ENCODE peak calls at places on chromosomes 12 and 14, in eight cellular contexts. One of them, this sample, is unnamed.

GRCh38 chr14:64733321-64733720 is 29.1 kb downstream of the PLEKHG3 start:
- DNase-seq in WTC11: no peak
- DNase-seq in T follicular helper cell: no peak
- DNase-seq in kidney tubule cell: no peak
- DNase-seq in DMS153: no peak
- DNase-seq in EL: no peak
- DNase-seq in T-helper 2 cell: no peak
- DNase-seq in AG08395: no peak
- DNase-seq in this sample: no peak

GRCh38 chr12:83865431-83865830 is 1047.2 kb downstream of the SLC6A15 start:
- DNase-seq in WTC11: no peak
- DNase-seq in T follicular helper cell: no peak
- DNase-seq in kidney tubule cell: no peak
- DNase-seq in DMS153: no peak
- DNase-seq in EL: no peak
- DNase-seq in T-helper 2 cell: no peak
- DNase-seq in AG08395: no peak
- DNase-seq in this sample: no peak

GRCh38 chr12:51189790-51190355 is 16.9 kb upstream of the TFCP2 start:
- DNase-seq in WTC11: no peak
- DNase-seq in T follicular helper cell: no peak
- DNase-seq in kidney tubule cell: no peak
- DNase-seq in DMS153: no peak
- DNase-seq in EL: no peak
- DNase-seq in T-helper 2 cell: no peak
- DNase-seq in AG08395: no peak
- DNase-seq in this sample: no peak

GRCh38 chr14:50347521-50347920 is 35.4 kb downstream of the DMAC2L start:
- DNase-seq in WTC11: no peak
- DNase-seq in T follicular helper cell: no peak
- DNase-seq in kidney tubule cell: peak; percentile 73
- DNase-seq in DMS153: no peak
- DNase-seq in EL: peak; percentile 71
- DNase-seq in T-helper 2 cell: no peak
- DNase-seq in AG08395: peak; percentile 55
- DNase-seq in this sample: no peak

GRCh38 chr14:30608533-30609006 is 13.5 kb upstream of the SCFD1 start:
- DNase-seq in WTC11: no peak
- DNase-seq in T follicular helper cell: no peak
- DNase-seq in kidney tubule cell: peak; percentile 89
- DNase-seq in DMS153: peak; percentile 82
- DNase-seq in EL: peak; percentile 70
- DNase-seq in T-helper 2 cell: no peak
- DNase-seq in AG08395: no peak
- DNase-seq in this sample: no peak

GRCh38 chr12:18045446-18046001 is 44.5 kb downstream of the RERGL start:
- DNase-seq in WTC11: no peak
- DNase-seq in T follicular helper cell: no peak
- DNase-seq in kidney tubule cell: no peak
- DNase-seq in DMS153: no peak
- DNase-seq in EL: no peak
- DNase-seq in T-helper 2 cell: no peak
- DNase-seq in AG08395: no peak
- DNase-seq in this sample: no peak

GRCh38 chr12:79125358-79125757 is 260.8 kb downstream of the SYT1 start:
- DNase-seq in WTC11: no peak
- DNase-seq in T follicular helper cell: no peak
- DNase-seq in kidney tubule cell: no peak
- DNase-seq in DMS153: no peak
- DNase-seq in EL: no peak
- DNase-seq in T-helper 2 cell: no peak
- DNase-seq in AG08395: no peak
- DNase-seq in this sample: no peak

GRCh38 chr12:29256598-29256997 is 107.5 kb downstream of the FAR2 start:
- DNase-seq in WTC11: no peak
- DNase-seq in T follicular helper cell: no peak
- DNase-seq in kidney tubule cell: no peak
- DNase-seq in DMS153: no peak
- DNase-seq in EL: no peak
- DNase-seq in T-helper 2 cell: no peak
- DNase-seq in AG08395: no peak
- DNase-seq in this sample: no peak

GRCh38 chr12:120468271-120468845 is 1.2 kb downstream of the SRSF9 start:
- DNase-seq in WTC11: peak; percentile 33
- DNase-seq in T follicular helper cell: no peak
- DNase-seq in kidney tubule cell: peak; percentile 66
- DNase-seq in DMS153: no peak
- DNase-seq in EL: peak; percentile 65
- DNase-seq in T-helper 2 cell: peak; percentile 33
- DNase-seq in AG08395: peak; percentile 50
- DNase-seq in this sample: peak; percentile 62

GRCh38 chr12:92158711-92159534 is 13.3 kb upstream of the BTG1 start:
- DNase-seq in WTC11: no peak
- DNase-seq in T follicular helper cell: no peak
- DNase-seq in kidney tubule cell: no peak
- DNase-seq in DMS153: no peak
- DNase-seq in EL: no peak
- DNase-seq in T-helper 2 cell: no peak
- DNase-seq in AG08395: no peak
- DNase-seq in this sample: no peak

GRCh38 chr14:30971586-30971985 is 53.9 kb upstream of the AP4S1 start:
- DNase-seq in WTC11: no peak
- DNase-seq in T follicular helper cell: no peak
- DNase-seq in kidney tubule cell: no peak
- DNase-seq in DMS153: no peak
- DNase-seq in EL: no peak
- DNase-seq in T-helper 2 cell: no peak
- DNase-seq in AG08395: no peak
- DNase-seq in this sample: no peak

GRCh38 chr14:52043690-52044089 is 25.2 kb downstream of the NID2 start:
- DNase-seq in WTC11: peak; percentile 73
- DNase-seq in T follicular helper cell: peak; percentile 14
- DNase-seq in kidney tubule cell: peak; percentile 55
- DNase-seq in DMS153: peak; percentile 8
- DNase-seq in EL: peak; percentile 38
- DNase-seq in T-helper 2 cell: peak; percentile 38
- DNase-seq in AG08395: no peak
- DNase-seq in this sample: no peak

GRCh38 chr14:71408362-71409035 is 501.2 kb downstream of the PCNX1 start:
- DNase-seq in WTC11: no peak
- DNase-seq in T follicular helper cell: no peak
- DNase-seq in kidney tubule cell: no peak
- DNase-seq in DMS153: no peak
- DNase-seq in EL: peak; percentile 32
- DNase-seq in T-helper 2 cell: no peak
- DNase-seq in AG08395: no peak
- DNase-seq in this sample: no peak

GRCh38 chr14:103522649-103523582 is at the start of gene CKB:
- DNase-seq in WTC11: peak; percentile 78
- DNase-seq in T follicular helper cell: no peak
- DNase-seq in kidney tubule cell: peak; percentile 57
- DNase-seq in DMS153: peak; percentile 43
- DNase-seq in EL: peak; percentile 66
- DNase-seq in T-helper 2 cell: peak; percentile 44
- DNase-seq in AG08395: peak; percentile 85
- DNase-seq in this sample: peak; percentile 70

GRCh38 chr14:38839743-38840375 is 263.2 kb downstream of the SEC23A start:
- DNase-seq in WTC11: no peak
- DNase-seq in T follicular helper cell: no peak
- DNase-seq in kidney tubule cell: peak; percentile 2
- DNase-seq in DMS153: no peak
- DNase-seq in EL: peak; percentile 20
- DNase-seq in T-helper 2 cell: no peak
- DNase-seq in AG08395: no peak
- DNase-seq in this sample: no peak

GRCh38 chr12:51846911-51847829 is 1.3 kb downstream of the FIGNL2 start:
- DNase-seq in WTC11: peak; percentile 64
- DNase-seq in T follicular helper cell: no peak
- DNase-seq in kidney tubule cell: no peak
- DNase-seq in DMS153: no peak
- DNase-seq in EL: peak; percentile 41
- DNase-seq in T-helper 2 cell: no peak
- DNase-seq in AG08395: peak; percentile 49
- DNase-seq in this sample: no peak

GRCh38 chr12:108768591-108769500 is 37.5 kb upstream of the CORO1C start:
- DNase-seq in WTC11: peak; percentile 65
- DNase-seq in T follicular helper cell: no peak
- DNase-seq in kidney tubule cell: peak; percentile 39
- DNase-seq in DMS153: peak; percentile 30
- DNase-seq in EL: no peak
- DNase-seq in T-helper 2 cell: peak; percentile 22
- DNase-seq in AG08395: peak; percentile 17
- DNase-seq in this sample: peak; percentile 35

GRCh38 chr14:75885829-75886228 is 96.0 kb downstream of the TGFB3 start:
- DNase-seq in WTC11: no peak
- DNase-seq in T follicular helper cell: no peak
- DNase-seq in kidney tubule cell: peak; percentile 73
- DNase-seq in DMS153: no peak
- DNase-seq in EL: peak; percentile 82
- DNase-seq in T-helper 2 cell: no peak
- DNase-seq in AG08395: peak; percentile 71
- DNase-seq in this sample: no peak

GRCh38 chr14:66709292-66709691 is 201.3 kb downstream of the GPHN start:
- DNase-seq in WTC11: no peak
- DNase-seq in T follicular helper cell: no peak
- DNase-seq in kidney tubule cell: peak; percentile 51
- DNase-seq in DMS153: no peak
- DNase-seq in EL: peak; percentile 53
- DNase-seq in T-helper 2 cell: no peak
- DNase-seq in AG08395: peak; percentile 5
- DNase-seq in this sample: no peak

GRCh38 chr14:71933026-71933587 is 878 bp downstream of the RGS6 start:
- DNase-seq in WTC11: peak; percentile 19
- DNase-seq in T follicular helper cell: no peak
- DNase-seq in kidney tubule cell: peak; percentile 15
- DNase-seq in DMS153: peak; percentile 16
- DNase-seq in EL: no peak
- DNase-seq in T-helper 2 cell: peak; percentile 24
- DNase-seq in AG08395: no peak
- DNase-seq in this sample: no peak

GRCh38 chr14:96373538-96373937 is 10.2 kb downstream of the GSKIP start:
- DNase-seq in WTC11: no peak
- DNase-seq in T follicular helper cell: no peak
- DNase-seq in kidney tubule cell: no peak
- DNase-seq in DMS153: no peak
- DNase-seq in EL: no peak
- DNase-seq in T-helper 2 cell: no peak
- DNase-seq in AG08395: no peak
- DNase-seq in this sample: no peak

GRCh38 chr14:46048127-46048526 is 603.5 kb downstream of the RPL10L start:
- DNase-seq in WTC11: peak; percentile 59
- DNase-seq in T follicular helper cell: no peak
- DNase-seq in kidney tubule cell: peak; percentile 77
- DNase-seq in DMS153: no peak
- DNase-seq in EL: peak; percentile 87
- DNase-seq in T-helper 2 cell: no peak
- DNase-seq in AG08395: peak; percentile 7
- DNase-seq in this sample: no peak

GRCh38 chr12:47085815-47086252 is 6.1 kb upstream of the AMIGO2 start:
- DNase-seq in WTC11: no peak
- DNase-seq in T follicular helper cell: no peak
- DNase-seq in kidney tubule cell: peak; percentile 69
- DNase-seq in DMS153: peak; percentile 81
- DNase-seq in EL: peak; percentile 82
- DNase-seq in T-helper 2 cell: peak; percentile 88
- DNase-seq in AG08395: peak; percentile 43
- DNase-seq in this sample: no peak

GRCh38 chr12:55996201-55996714 is 818 bp upstream of the SUOX start:
- DNase-seq in WTC11: peak; percentile 37
- DNase-seq in T follicular helper cell: peak; percentile 47
- DNase-seq in kidney tubule cell: peak; percentile 72
- DNase-seq in DMS153: peak; percentile 38
- DNase-seq in EL: peak; percentile 65
- DNase-seq in T-helper 2 cell: peak; percentile 74
- DNase-seq in AG08395: peak; percentile 63
- DNase-seq in this sample: peak; percentile 65

GRCh38 chr12:2228535-2228934 is 175.7 kb downstream of the CACNA1C start:
- DNase-seq in WTC11: no peak
- DNase-seq in T follicular helper cell: no peak
- DNase-seq in kidney tubule cell: no peak
- DNase-seq in DMS153: no peak
- DNase-seq in EL: no peak
- DNase-seq in T-helper 2 cell: no peak
- DNase-seq in AG08395: no peak
- DNase-seq in this sample: no peak

GRCh38 chr12:93676408-93677194 is 574 bp upstream of the CRADD start:
- DNase-seq in WTC11: no peak
- DNase-seq in T follicular helper cell: no peak
- DNase-seq in kidney tubule cell: no peak
- DNase-seq in DMS153: no peak
- DNase-seq in EL: no peak
- DNase-seq in T-helper 2 cell: peak; percentile 6
- DNase-seq in AG08395: no peak
- DNase-seq in this sample: no peak

GRCh38 chr14:61080591-61081010 is 99.6 kb downstream of the SLC38A6 start:
- DNase-seq in WTC11: no peak
- DNase-seq in T follicular helper cell: no peak
- DNase-seq in kidney tubule cell: no peak
- DNase-seq in DMS153: no peak
- DNase-seq in EL: peak; percentile 81
- DNase-seq in T-helper 2 cell: no peak
- DNase-seq in AG08395: peak; percentile 88
- DNase-seq in this sample: no peak

GRCh38 chr12:82359115-82359478 is 768 bp downstream of the METTL25 start:
- DNase-seq in WTC11: peak; percentile 48
- DNase-seq in T follicular helper cell: no peak
- DNase-seq in kidney tubule cell: peak; percentile 13
- DNase-seq in DMS153: no peak
- DNase-seq in EL: peak; percentile 1
- DNase-seq in T-helper 2 cell: peak; percentile 3
- DNase-seq in AG08395: no peak
- DNase-seq in this sample: peak; percentile 50

GRCh38 chr12:65666876-65667275 is 157.4 kb upstream of the HMGA2 start:
- DNase-seq in WTC11: no peak
- DNase-seq in T follicular helper cell: no peak
- DNase-seq in kidney tubule cell: peak; percentile 37
- DNase-seq in DMS153: no peak
- DNase-seq in EL: peak; percentile 47
- DNase-seq in T-helper 2 cell: peak; percentile 13
- DNase-seq in AG08395: no peak
- DNase-seq in this sample: no peak

GRCh38 chr14:68263563-68264350 is 444.2 kb downstream of the RAD51B start:
- DNase-seq in WTC11: no peak
- DNase-seq in T follicular helper cell: no peak
- DNase-seq in kidney tubule cell: no peak
- DNase-seq in DMS153: no peak
- DNase-seq in EL: no peak
- DNase-seq in T-helper 2 cell: no peak
- DNase-seq in AG08395: no peak
- DNase-seq in this sample: no peak

GRCh38 chr14:98931911-98932310 is 340.1 kb downstream of the BCL11B start:
- DNase-seq in WTC11: no peak
- DNase-seq in T follicular helper cell: peak; percentile 61
- DNase-seq in kidney tubule cell: no peak
- DNase-seq in DMS153: no peak
- DNase-seq in EL: no peak
- DNase-seq in T-helper 2 cell: peak; percentile 93
- DNase-seq in AG08395: no peak
- DNase-seq in this sample: no peak

GRCh38 chr14:72479471-72479931 is 414.4 kb downstream of the DPF3 start:
- DNase-seq in WTC11: no peak
- DNase-seq in T follicular helper cell: no peak
- DNase-seq in kidney tubule cell: peak; percentile 40
- DNase-seq in DMS153: no peak
- DNase-seq in EL: no peak
- DNase-seq in T-helper 2 cell: peak; percentile 18
- DNase-seq in AG08395: no peak
- DNase-seq in this sample: no peak

GRCh38 chr14:56195727-56196126 is 77.5 kb downstream of the PELI2 start:
- DNase-seq in WTC11: no peak
- DNase-seq in T follicular helper cell: peak; percentile 3
- DNase-seq in kidney tubule cell: peak; percentile 67
- DNase-seq in DMS153: peak; percentile 86
- DNase-seq in EL: peak; percentile 21
- DNase-seq in T-helper 2 cell: peak; percentile 74
- DNase-seq in AG08395: no peak
- DNase-seq in this sample: no peak

GRCh38 chr12:2457215-2458112 is 337.3 kb upstream of the FKBP4 start:
- DNase-seq in WTC11: no peak
- DNase-seq in T follicular helper cell: no peak
- DNase-seq in kidney tubule cell: no peak
- DNase-seq in DMS153: no peak
- DNase-seq in EL: no peak
- DNase-seq in T-helper 2 cell: no peak
- DNase-seq in AG08395: no peak
- DNase-seq in this sample: no peak